ENCODE peak calls at places on chromosomes 1 and 21, in nine cellular contexts. One of them, this sample, is unnamed.

GRCh38 chr1:32194984-32195383 is 5.4 kb upstream of the CCDC28B start:
- DNase-seq in tibial nerve: no peak
- DNase-seq in ovary: no peak
- DNase-seq in HepG2: no peak
- DNase-seq in H1: no peak
- DNase-seq in sigmoid colon: no peak
- DNase-seq in transverse colon: no peak
- DNase-seq in K562: no peak
- DNase-seq in A549: no peak
- DNase-seq in this sample: no peak

GRCh38 chr1:193183019-193183643 is 3.3 kb downstream of the B3GALT2 start:
- DNase-seq in tibial nerve: no peak
- DNase-seq in ovary: no peak
- DNase-seq in HepG2: peak; percentile 39
- DNase-seq in H1: no peak
- DNase-seq in sigmoid colon: no peak
- DNase-seq in transverse colon: no peak
- DNase-seq in K562: peak; percentile 27
- DNase-seq in A549: peak; percentile 54
- DNase-seq in this sample: no peak

GRCh38 chr1:24015226-24016210 is 35.4 kb upstream of the SRSF10 start:
- DNase-seq in tibial nerve: no peak
- DNase-seq in ovary: no peak
- DNase-seq in HepG2: no peak
- DNase-seq in H1: no peak
- DNase-seq in sigmoid colon: no peak
- DNase-seq in transverse colon: no peak
- DNase-seq in K562: peak; percentile 3
- DNase-seq in A549: no peak
- DNase-seq in this sample: no peak

GRCh38 chr1:6141601-6142000 is 38.5 kb downstream of the CHD5 start:
- DNase-seq in tibial nerve: no peak
- DNase-seq in ovary: no peak
- DNase-seq in HepG2: no peak
- DNase-seq in H1: peak; percentile 67
- DNase-seq in sigmoid colon: no peak
- DNase-seq in transverse colon: no peak
- DNase-seq in K562: peak; percentile 57
- DNase-seq in A549: peak; percentile 32
- DNase-seq in this sample: no peak

GRCh38 chr1:56816909-56817308 is 2.3 kb downstream of the FYB2 start:
- DNase-seq in tibial nerve: no peak
- DNase-seq in ovary: no peak
- DNase-seq in HepG2: peak; percentile 24
- DNase-seq in H1: no peak
- DNase-seq in sigmoid colon: no peak
- DNase-seq in transverse colon: no peak
- DNase-seq in K562: no peak
- DNase-seq in A549: no peak
- DNase-seq in this sample: no peak

GRCh38 chr1:28580706-28581530 is 11.1 kb upstream of the RAB42 start:
- DNase-seq in tibial nerve: no peak
- DNase-seq in ovary: peak; percentile 29
- DNase-seq in HepG2: peak; percentile 28
- DNase-seq in H1: no peak
- DNase-seq in sigmoid colon: no peak
- DNase-seq in transverse colon: peak; percentile 68
- DNase-seq in K562: peak; percentile 53
- DNase-seq in A549: peak; percentile 39
- DNase-seq in this sample: peak; percentile 42

GRCh38 chr1:156262461-156263287 is 14.8 kb upstream of the PAQR6 start:
- DNase-seq in tibial nerve: no peak
- DNase-seq in ovary: no peak
- DNase-seq in HepG2: no peak
- DNase-seq in H1: no peak
- DNase-seq in sigmoid colon: no peak
- DNase-seq in transverse colon: no peak
- DNase-seq in K562: no peak
- DNase-seq in A549: no peak
- DNase-seq in this sample: no peak

GRCh38 chr1:117044217-117044616 is 15.9 kb upstream of the TTF2 start:
- DNase-seq in tibial nerve: no peak
- DNase-seq in ovary: no peak
- DNase-seq in HepG2: no peak
- DNase-seq in H1: no peak
- DNase-seq in sigmoid colon: no peak
- DNase-seq in transverse colon: no peak
- DNase-seq in K562: no peak
- DNase-seq in A549: no peak
- DNase-seq in this sample: no peak

GRCh38 chr1:206824327-206824726 is 41.1 kb upstream of the IL20 start:
- DNase-seq in tibial nerve: no peak
- DNase-seq in ovary: no peak
- DNase-seq in HepG2: no peak
- DNase-seq in H1: no peak
- DNase-seq in sigmoid colon: no peak
- DNase-seq in transverse colon: no peak
- DNase-seq in K562: no peak
- DNase-seq in A549: no peak
- DNase-seq in this sample: no peak

GRCh38 chr1:151175910-151176309 is at the start of gene TMOD4:
- DNase-seq in tibial nerve: no peak
- DNase-seq in ovary: no peak
- DNase-seq in HepG2: no peak
- DNase-seq in H1: no peak
- DNase-seq in sigmoid colon: no peak
- DNase-seq in transverse colon: no peak
- DNase-seq in K562: peak; percentile 48
- DNase-seq in A549: peak; percentile 37
- DNase-seq in this sample: no peak

GRCh38 chr21:26170471-26171309 is at the start of gene APP:
- DNase-seq in tibial nerve: peak; percentile 79
- DNase-seq in ovary: peak; percentile 92
- DNase-seq in HepG2: peak; percentile 31
- DNase-seq in H1: peak; percentile 97
- DNase-seq in sigmoid colon: peak; percentile 92
- DNase-seq in transverse colon: peak; percentile 89
- DNase-seq in K562: peak; percentile 80
- DNase-seq in A549: peak; percentile 57
- DNase-seq in this sample: peak; percentile 91

GRCh38 chr1:21779613-21780521 is 3.1 kb downstream of the USP48 start:
- DNase-seq in tibial nerve: no peak
- DNase-seq in ovary: no peak
- DNase-seq in HepG2: no peak
- DNase-seq in H1: no peak
- DNase-seq in sigmoid colon: no peak
- DNase-seq in transverse colon: no peak
- DNase-seq in K562: no peak
- DNase-seq in A549: no peak
- DNase-seq in this sample: no peak

GRCh38 chr1:215797859-215798258 is 230.8 kb downstream of the KCTD3 start:
- DNase-seq in tibial nerve: no peak
- DNase-seq in ovary: no peak
- DNase-seq in HepG2: no peak
- DNase-seq in H1: no peak
- DNase-seq in sigmoid colon: no peak
- DNase-seq in transverse colon: no peak
- DNase-seq in K562: no peak
- DNase-seq in A549: no peak
- DNase-seq in this sample: no peak

GRCh38 chr1:204842892-204843291 is 27.8 kb upstream of the NFASC start:
- DNase-seq in tibial nerve: no peak
- DNase-seq in ovary: no peak
- DNase-seq in HepG2: no peak
- DNase-seq in H1: no peak
- DNase-seq in sigmoid colon: no peak
- DNase-seq in transverse colon: peak; percentile 30
- DNase-seq in K562: no peak
- DNase-seq in A549: no peak
- DNase-seq in this sample: no peak
- TF ChIP-seq POLR2A in tibial nerve: no peak
- TF ChIP-seq POLR2A in ovary: no peak
- TF ChIP-seq POLR2A in HepG2: no peak
- TF ChIP-seq POLR2A in H1: no peak
- TF ChIP-seq POLR2A in sigmoid colon: no peak
- TF ChIP-seq POLR2A in transverse colon: no peak
- TF ChIP-seq POLR2A in K562: no peak
- TF ChIP-seq POLR2A in A549: no peak
- TF ChIP-seq POLR2A in this sample: no peak

GRCh38 chr1:211648980-211649934 is 26.2 kb downstream of the NEK2 start:
- DNase-seq in tibial nerve: no peak
- DNase-seq in ovary: peak; percentile 1
- DNase-seq in HepG2: peak; percentile 68
- DNase-seq in H1: peak; percentile 63
- DNase-seq in sigmoid colon: no peak
- DNase-seq in transverse colon: peak; percentile 69
- DNase-seq in K562: peak; percentile 65
- DNase-seq in A549: peak; percentile 68
- DNase-seq in this sample: peak; percentile 68
- TF ChIP-seq EP300 in tibial nerve: no peak
- TF ChIP-seq EP300 in ovary: no peak
- TF ChIP-seq EP300 in HepG2: no peak
- TF ChIP-seq EP300 in H1: no peak
- TF ChIP-seq EP300 in sigmoid colon: no peak
- TF ChIP-seq EP300 in transverse colon: no peak
- TF ChIP-seq EP300 in K562: no peak
- TF ChIP-seq EP300 in A549: no peak
- TF ChIP-seq EP300 in this sample: no peak

GRCh38 chr1:1001057-1001630 is 1.2 kb upstream of the HES4 start:
- DNase-seq in tibial nerve: no peak
- DNase-seq in ovary: no peak
- DNase-seq in HepG2: no peak
- DNase-seq in H1: no peak
- DNase-seq in sigmoid colon: peak; percentile 73
- DNase-seq in transverse colon: no peak
- DNase-seq in K562: peak; percentile 58
- DNase-seq in A549: no peak
- DNase-seq in this sample: no peak

GRCh38 chr1:1001631-1002300 is 1.9 kb upstream of the HES4 start:
- DNase-seq in tibial nerve: peak; percentile 42
- DNase-seq in ovary: peak; percentile 85
- DNase-seq in HepG2: peak; percentile 62
- DNase-seq in H1: peak; percentile 93
- DNase-seq in sigmoid colon: peak; percentile 90
- DNase-seq in transverse colon: peak; percentile 86
- DNase-seq in K562: peak; percentile 95
- DNase-seq in A549: peak; percentile 79
- DNase-seq in this sample: peak; percentile 87

GRCh38 chr1:998905-999796 is 746 bp downstream of the HES4 start:
- DNase-seq in tibial nerve: no peak
- DNase-seq in ovary: no peak
- DNase-seq in HepG2: no peak
- DNase-seq in H1: peak; percentile 73
- DNase-seq in sigmoid colon: peak; percentile 78
- DNase-seq in transverse colon: no peak
- DNase-seq in K562: peak; percentile 61
- DNase-seq in A549: no peak
- DNase-seq in this sample: no peak

GRCh38 chr1:999797-1000356 is at the start of gene HES4:
- DNase-seq in tibial nerve: peak; percentile 53
- DNase-seq in ovary: peak; percentile 80
- DNase-seq in HepG2: peak; percentile 87
- DNase-seq in H1: peak; percentile 93
- DNase-seq in sigmoid colon: peak; percentile 97
- DNase-seq in transverse colon: peak; percentile 92
- DNase-seq in K562: peak; percentile 95
- DNase-seq in A549: peak; percentile 92
- DNase-seq in this sample: peak; percentile 93

DNA sequence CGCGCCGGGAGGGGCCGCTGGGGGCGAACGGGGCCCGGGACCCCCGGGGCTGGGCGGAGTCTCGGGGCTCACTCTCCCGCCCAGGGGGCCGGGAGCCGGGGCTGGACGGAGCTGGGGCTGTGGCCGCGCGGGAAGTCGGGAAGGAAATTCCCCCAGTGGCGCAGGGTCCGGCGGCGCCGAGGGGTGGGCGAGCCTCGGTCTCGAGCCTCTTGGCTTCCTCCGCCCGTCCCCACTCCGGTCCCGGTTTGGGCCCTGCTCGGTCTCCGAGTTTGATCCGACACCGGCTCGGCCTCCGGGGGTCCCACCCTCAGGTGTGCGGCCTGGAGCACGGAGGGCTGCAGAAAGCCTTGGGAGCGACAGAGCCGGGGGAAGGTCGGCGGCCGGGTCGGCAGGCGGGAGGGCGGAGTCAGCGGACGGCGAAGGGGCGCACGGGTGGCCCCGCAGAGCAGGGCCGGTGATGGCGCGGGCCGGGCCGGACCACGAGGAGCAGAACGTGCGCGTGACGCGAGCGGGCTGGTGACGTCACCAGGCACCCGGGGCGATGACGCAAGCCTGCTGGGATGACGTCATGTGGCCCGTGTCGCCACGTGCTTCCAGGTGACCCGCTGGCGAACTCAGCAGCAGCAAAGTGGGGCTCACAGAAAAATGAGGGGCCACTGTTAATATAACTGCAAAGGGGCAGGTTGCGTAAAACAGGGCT is 610 bp upstream of the HES4 start:
- DNase-seq in tibial nerve: no peak
- DNase-seq in ovary: peak; percentile 86
- DNase-seq in HepG2: peak; percentile 55
- DNase-seq in H1: peak; percentile 90
- DNase-seq in sigmoid colon: peak; percentile 95
- DNase-seq in transverse colon: peak; percentile 84
- DNase-seq in K562: peak; percentile 97
- DNase-seq in A549: peak; percentile 95
- DNase-seq in this sample: peak; percentile 80
- TF ChIP-seq POLR2A in tibial nerve: peak; percentile 64
- TF ChIP-seq POLR2A in ovary: peak; percentile 10
- TF ChIP-seq POLR2A in HepG2: peak; percentile 56
- TF ChIP-seq POLR2A in H1: no peak
- TF ChIP-seq POLR2A in sigmoid colon: peak; percentile 45
- TF ChIP-seq POLR2A in transverse colon: peak; percentile 11
- TF ChIP-seq POLR2A in K562: peak; percentile 83
- TF ChIP-seq POLR2A in A549: peak; percentile 32
- TF ChIP-seq POLR2A in this sample: no peak

GRCh38 chr1:20276428-20276827 is 14.2 kb upstream of the VWA5B1 start:
- DNase-seq in tibial nerve: no peak
- DNase-seq in ovary: no peak
- DNase-seq in HepG2: no peak
- DNase-seq in H1: no peak
- DNase-seq in sigmoid colon: no peak
- DNase-seq in transverse colon: no peak
- DNase-seq in K562: no peak
- DNase-seq in A549: no peak
- DNase-seq in this sample: no peak

GRCh38 chr1:20280906-20281305 is 9.8 kb upstream of the VWA5B1 start:
- DNase-seq in tibial nerve: no peak
- DNase-seq in ovary: no peak
- DNase-seq in HepG2: no peak
- DNase-seq in H1: no peak
- DNase-seq in sigmoid colon: no peak
- DNase-seq in transverse colon: peak; percentile 24
- DNase-seq in K562: no peak
- DNase-seq in A549: no peak
- DNase-seq in this sample: no peak

GRCh38 chr1:20280399-20280798 is 10.3 kb upstream of the VWA5B1 start:
- DNase-seq in tibial nerve: no peak
- DNase-seq in ovary: no peak
- DNase-seq in HepG2: no peak
- DNase-seq in H1: no peak
- DNase-seq in sigmoid colon: no peak
- DNase-seq in transverse colon: no peak
- DNase-seq in K562: no peak
- DNase-seq in A549: no peak
- DNase-seq in this sample: no peak

GRCh38 chr1:20279507-20279906 is 11.2 kb upstream of the VWA5B1 start:
- DNase-seq in tibial nerve: no peak
- DNase-seq in ovary: no peak
- DNase-seq in HepG2: no peak
- DNase-seq in H1: no peak
- DNase-seq in sigmoid colon: no peak
- DNase-seq in transverse colon: peak; percentile 43
- DNase-seq in K562: no peak
- DNase-seq in A549: peak; percentile 14
- DNase-seq in this sample: no peak

GRCh38 chr1:20278692-20279130 is 12.0 kb upstream of the VWA5B1 start:
- DNase-seq in tibial nerve: no peak
- DNase-seq in ovary: no peak
- DNase-seq in HepG2: no peak
- DNase-seq in H1: peak; percentile 49
- DNase-seq in sigmoid colon: no peak
- DNase-seq in transverse colon: no peak
- DNase-seq in K562: no peak
- DNase-seq in A549: no peak
- DNase-seq in this sample: no peak
- TF ChIP-seq EP300 in tibial nerve: no peak
- TF ChIP-seq EP300 in ovary: no peak
- TF ChIP-seq EP300 in HepG2: no peak
- TF ChIP-seq EP300 in H1: no peak
- TF ChIP-seq EP300 in sigmoid colon: no peak
- TF ChIP-seq EP300 in transverse colon: no peak
- TF ChIP-seq EP300 in K562: no peak
- TF ChIP-seq EP300 in A549: no peak
- TF ChIP-seq EP300 in this sample: no peak

This sample was measured in stomach.